ENCODE peak calls at places on chromosomes 11 and 22, in ten cellular contexts. K is HEK293T, O is AG04450, X is left cardiac atrium, R is transverse colon, C is cardiac fibroblast, V is anterior cingulate cortex, E is amygdala, Z is sciatic nerve, J is NB4. L is an unnamed sample.

GRCh38 chr11:93198221-93198650 is 445 bp upstream of the SLC36A4 start:
- DNase-seq in K (no peak), O (no peak), X (no peak), R (no peak), C (no peak), V (no peak), E (no peak), Z (no peak), J (no peak), L (peak; percentile 6)

GRCh38 chr11:14855890-14856289 is 36.1 kb downstream of the CYP2R1 start:
- DNase-seq in K (no peak), O (no peak), X (no peak), R (no peak), C (no peak), V (no peak), E (no peak), Z (no peak), J (no peak), L (no peak)

GRCh38 chr11:47004595-47005033 is 68.1 kb downstream of the CSTPP1 start:
- DNase-seq in K (no peak), O (peak; percentile 94), X (peak; percentile 83), R (peak; percentile 71), C (peak; percentile 98), V (peak; percentile 34), E (peak; percentile 56), Z (peak; percentile 77), J (peak; percentile 81), L (peak; percentile 84)

GRCh38 chr22:19506212-19506611 is 18.0 kb downstream of the CLDN5 start:
- DNase-seq in K (no peak), O (no peak), X (no peak), R (no peak), C (no peak), V (no peak), E (no peak), Z (no peak), J (no peak), L (no peak)

GRCh38 chr11:36254739-36255138 is 34.5 kb downstream of the COMMD9 start:
- DNase-seq in K (no peak), O (no peak), X (no peak), R (no peak), C (peak; percentile 29), V (no peak), E (no peak), Z (no peak), J (no peak), L (peak; percentile 45)

GRCh38 chr11:76589477-76589876 is 81.1 kb downstream of the LRRC32 start:
- DNase-seq in K (no peak), O (no peak), X (no peak), R (no peak), C (no peak), V (no peak), E (no peak), Z (peak; percentile 54), J (no peak), L (no peak)

GRCh38 chr11:94586546-94586945 is 19.4 kb downstream of the PIWIL4 start:
- DNase-seq in K (no peak), O (no peak), X (no peak), R (no peak), C (no peak), V (no peak), E (no peak), Z (no peak), J (no peak), L (no peak)

GRCh38 chr11:39435641-39436040 is 2023.8 kb downstream of the LRRC4C start:
- DNase-seq in K (no peak), O (no peak), X (no peak), R (no peak), C (no peak), V (no peak), E (no peak), Z (no peak), J (no peak), L (no peak)

GRCh38 chr22:40666151-40666848 is 13.0 kb upstream of the MCHR1 start:
- DNase-seq in K (no peak), O (no peak), X (peak; percentile 69), R (no peak), C (peak; percentile 92), V (peak; percentile 31), E (peak; percentile 19), Z (no peak), J (no peak), L (peak; percentile 64)

GRCh38 chr22:45597460-45598192 is 74.0 kb upstream of the ATXN10 start:
- DNase-seq in K (no peak), O (no peak), X (no peak), R (no peak), C (no peak), V (no peak), E (no peak), Z (no peak), J (peak; percentile 80), L (no peak)

GRCh38 chr22:31248965-31249940 is 37.2 kb downstream of the LIMK2 start:
- DNase-seq in K (no peak), O (no peak), X (no peak), R (no peak), C (peak; percentile 32), V (no peak), E (peak; percentile 72), Z (no peak), J (no peak), L (peak; percentile 31)

GRCh38 chr11:59553323-59553722 is 42.0 kb downstream of the OR4D9 start:
- DNase-seq in K (no peak), O (no peak), X (no peak), R (no peak), C (no peak), V (no peak), E (no peak), Z (no peak), J (no peak), L (no peak)

GRCh38 chr11:77322926-77323590 is 21.6 kb upstream of the GDPD4 start:
- DNase-seq in K (no peak), O (no peak), X (no peak), R (no peak), C (peak; percentile 6), V (no peak), E (no peak), Z (no peak), J (no peak), L (no peak)

GRCh38 chr22:37442537-37442936 is 15.3 kb upstream of the ELFN2 start:
- DNase-seq in K (no peak), O (no peak), X (no peak), R (no peak), C (peak; percentile 57), V (no peak), E (no peak), Z (no peak), J (peak; percentile 49), L (no peak)

GRCh38 chr11:11141019-11141418 is 212.0 kb downstream of the CSNK2A3 start:
- DNase-seq in K (no peak), O (no peak), X (no peak), R (no peak), C (no peak), V (no peak), E (no peak), Z (no peak), J (no peak), L (no peak)